ENCODE peak calls at places on chromosomes 1 and 21, in nine cellular contexts. W is OCI-M1; J is neural crest cell; B is stimulated activated CD4-positive, alpha-beta T cell treated with anti-CD3 and anti-CD28 coated beads, Interleukin-1b, Interleukin-23, amount 100 ng/mL, for 4 hours; X is H9; Y is D341Med; F is cardiac fibroblast; S is NCI-H345; M is NCI-H524. N is an unnamed sample.

GRCh38 chr1:204262506-204263239 is 48.9 kb upstream of the GOLT1A start:
- DNase-seq in F (no peak), M (no peak), S (no peak), B (no peak), X (no peak), J (peak; percentile 37), W (no peak), Y (no peak), N (no peak)

GRCh38 chr1:209837671-209838070 is 9.9 kb downstream of the UTP25 start:
- DNase-seq in J (no peak), M (no peak), X (no peak), Y (no peak), S (no peak), B (no peak), F (no peak), W (no peak), N (no peak)

GRCh38 chr21:45161039-45161945 is 86.9 kb downstream of the ADARB1 start:
- DNase-seq in W (no peak), F (no peak), M (peak; percentile 41), J (no peak), B (no peak), X (peak; percentile 37), S (no peak), Y (no peak), N (peak; percentile 58)

GRCh38 chr1:54475357-54476230 is 69.4 kb upstream of the SSBP3 start:
- DNase-seq in Y (no peak), B (no peak), S (no peak), W (no peak), X (peak; percentile 59), M (peak; percentile 52), J (no peak), F (no peak), N (peak; percentile 56)

GRCh38 chr1:204152310-204153044 is 633 bp upstream of the ETNK2 start:
- DNase-seq in W (no peak), F (no peak), S (no peak), J (no peak), Y (no peak), B (no peak), M (peak; percentile 21), X (no peak), N (no peak)

GRCh38 chr1:158122823-158123390 is 57.8 kb upstream of the CD1D start:
- DNase-seq in B (no peak), J (no peak), S (no peak), X (no peak), Y (no peak), M (no peak), W (no peak), F (no peak), N (no peak)

GRCh38 chr1:6241887-6242740 is 1.9 kb upstream of the HES3 start:
- DNase-seq in F (no peak), X (peak; percentile 79), W (no peak), B (no peak), Y (no peak), S (peak; percentile 23), M (peak; percentile 30), J (no peak), N (peak; percentile 91)

GRCh38 chr21:32524010-32524719 is 61.2 kb downstream of the TCP10L start:
- DNase-seq in S (no peak), X (no peak), M (no peak), W (no peak), J (no peak), Y (no peak), F (peak; percentile 91), B (no peak), N (peak; percentile 28)

GRCh38 chr1:235642021-235642942 is 7.3 kb downstream of the GNG4 start:
- DNase-seq in X (peak; percentile 81), M (no peak), Y (no peak), B (peak; percentile 33), F (peak; percentile 52), W (peak; percentile 33), S (no peak), J (no peak), N (no peak)

GRCh38 chr1:9292361-9293240 is at the start of gene SPSB1:
- DNase-seq in F (peak; percentile 83), W (peak; percentile 26), S (peak; percentile 66), B (peak; percentile 55), Y (peak; percentile 90), M (peak; percentile 60), J (peak; percentile 40), X (peak; percentile 73), N (peak; percentile 88)

GRCh38 chr21:39022901-39023693 is 160.2 kb downstream of the PSMG1 start:
- DNase-seq in Y (no peak), B (no peak), S (peak; percentile 97), F (peak; percentile 56), X (no peak), M (peak; percentile 26), J (no peak), W (no peak), N (no peak)

GRCh38 chr1:182330303-182330702 is 61.3 kb downstream of the GLUL start:
- DNase-seq in Y (no peak), W (peak; percentile 76), B (no peak), J (no peak), F (peak; percentile 7), M (peak; percentile 27), X (no peak), S (peak; percentile 26), N (no peak)

GRCh38 chr1:175116903-175117302 is 49.3 kb downstream of the TNN start:
- DNase-seq in W (no peak), F (no peak), X (peak; percentile 40), Y (no peak), M (no peak), J (no peak), S (no peak), B (no peak), N (no peak)

GRCh38 chr1:89407355-89407754 is 43.5 kb downstream of the GBP6 start:
- DNase-seq in S (no peak), B (no peak), J (no peak), Y (no peak), X (no peak), W (peak; percentile 85), M (no peak), F (peak; percentile 34), N (no peak)

GRCh38 chr1:91404151-91405012 is at the start of gene HFM1:
- DNase-seq in X (peak; percentile 93), B (peak; percentile 48), Y (peak; percentile 88), W (peak; percentile 81), M (peak; percentile 92), J (peak; percentile 73), S (peak; percentile 87), F (peak; percentile 77), N (peak; percentile 94)

GRCh38 chr1:84600796-84601195 is 26.6 kb upstream of the CTBS start:
- DNase-seq in Y (no peak), B (no peak), X (no peak), W (no peak), F (no peak), J (no peak), S (no peak), M (no peak), N (no peak)

GRCh38 chr1:208785629-208786028 is 541.4 kb upstream of the PLXNA2 start:
- DNase-seq in M (no peak), J (no peak), X (no peak), S (no peak), Y (no peak), F (no peak), B (no peak), W (no peak), N (no peak)

GRCh38 chr1:218679391-218679790 is 334.3 kb downstream of the TGFB2 start:
- DNase-seq in Y (no peak), B (no peak), W (no peak), X (no peak), F (no peak), S (no peak), J (no peak), M (no peak), N (no peak)

GRCh38 chr1:203211812-203212211 is 17.7 kb downstream of the CHIT1 start:
- DNase-seq in M (no peak), Y (no peak), B (no peak), W (no peak), S (no peak), J (no peak), F (no peak), X (no peak), N (no peak)

GRCh38 chr1:110508038-110508437 is 10.9 kb downstream of the KCNA10 start:
- DNase-seq in Y (no peak), M (no peak), B (no peak), S (no peak), X (peak; percentile 82), F (peak; percentile 9), W (no peak), J (no peak), N (peak; percentile 57)

GRCh38 chr1:21904475-21904724 is 32.7 kb downstream of the HSPG2 start:
- DNase-seq in X (no peak), J (no peak), W (no peak), B (no peak), Y (no peak), S (no peak), F (no peak), M (no peak), N (no peak)

GRCh38 chr1:87927391-87928073 is 598.9 kb downstream of the LMO4 start:
- DNase-seq in B (no peak), J (no peak), M (no peak), W (no peak), X (no peak), Y (no peak), S (no peak), F (no peak), N (no peak)

GRCh38 chr1:70112838-70113237 is 92.5 kb downstream of the LRRC40 start:
- DNase-seq in B (no peak), F (no peak), S (no peak), Y (no peak), M (no peak), X (no peak), J (no peak), W (peak; percentile 10), N (no peak)